ENCODE peak calls at places on chromosomes 13 and 19, in nine cellular contexts. T is pancreas, U is thoracic aorta, Q is Caco-2, B is ascending aorta, F is cardiac fibroblast, J is mucosa of descending colon, I is heart left ventricle, M is bronchial epithelial cell. N is an unnamed sample.

GRCh38 chr19:49844138-49844740 is 6.7 kb upstream of the PTOV1 start:
- DNase-seq in U (no peak), B (no peak), Q (no peak), M (no peak), I (no peak), F (no peak), J (no peak), T (no peak), N (no peak)

GRCh38 chr19:2056810-2057192 is 5.8 kb upstream of the MKNK2 start:
- DNase-seq in Q (no peak), J (no peak), T (no peak), M (no peak), F (no peak), B (no peak), I (no peak), U (no peak), N (no peak)

GRCh38 chr19:28397311-28397710 is 815.6 kb downstream of the UQCRFS1 start:
- DNase-seq in Q (no peak), I (no peak), T (no peak), U (no peak), J (no peak), B (no peak), M (no peak), F (no peak), N (no peak)

GRCh38 chr13:110925023-110925608 is 10.2 kb upstream of the ANKRD10 start:
- DNase-seq in B (no peak), U (no peak), Q (no peak), F (peak), T (no peak), M (no peak), I (no peak), J (no peak), N (peak)

GRCh38 chr13:28268800-28269223 is 130.5 kb downstream of the PAN3 start:
- DNase-seq in Q (no peak), T (no peak), J (no peak), I (no peak), U (no peak), M (no peak), B (no peak), F (no peak), N (no peak)

GRCh38 chr19:1728816-1729567 is 24.3 kb upstream of the ONECUT3 start:
- DNase-seq in Q (no peak), J (no peak), U (no peak), I (no peak), F (no peak), B (no peak), M (no peak), T (no peak), N (no peak)

GRCh38 chr19:3434630-3435553 is 45.4 kb downstream of the SMIM24 start:
- DNase-seq in Q (peak), T (peak), M (peak), F (peak), J (peak), B (peak), U (peak), I (peak), N (peak)

GRCh38 chr19:36136975-36137686 is 2.7 kb upstream of the CAPNS1 start:
- DNase-seq in B (peak), T (no peak), M (peak), Q (no peak), F (peak), J (peak), I (peak), U (peak), N (peak)

GRCh38 chr13:46119883-46120614 is 15.2 kb upstream of the CPB2 start:
- DNase-seq in T (no peak), I (no peak), U (no peak), F (peak), B (no peak), J (no peak), Q (no peak), M (peak), N (peak)

GRCh38 chr13:106649495-106649894 is 81.6 kb upstream of the ARGLU1 start:
- DNase-seq in U (no peak), B (no peak), T (no peak), I (peak), Q (no peak), M (peak), F (peak), J (peak), N (no peak)

GRCh38 chr13:92074658-92075057 is 676.2 kb downstream of the GPC5 start:
- DNase-seq in B (no peak), J (peak), T (no peak), F (peak), Q (no peak), I (no peak), U (no peak), M (peak), N (no peak)

GRCh38 chr13:46607768-46608553 is 55.0 kb downstream of the LRCH1 start:
- DNase-seq in J (no peak), T (no peak), F (no peak), M (no peak), Q (peak), U (no peak), I (no peak), B (no peak), N (no peak)

GRCh38 chr13:72970956-72971355 is 87.8 kb upstream of the KLF5 start:
- DNase-seq in J (no peak), U (no peak), B (no peak), M (no peak), I (no peak), Q (no peak), F (peak), T (no peak), N (peak)

GRCh38 chr19:56295531-56296455 is 18.8 kb downstream of the ZSCAN5A start:
- DNase-seq in M (peak), T (no peak), U (no peak), Q (no peak), B (no peak), F (no peak), J (no peak), I (no peak), N (no peak)

GRCh38 chr13:36157475-36157874 is 26.3 kb upstream of the DCLK1 start:
- DNase-seq in F (no peak), Q (no peak), U (no peak), B (no peak), J (no peak), T (no peak), M (no peak), I (no peak), N (peak)

GRCh38 chr19:4547303-4548237 is 7.7 kb upstream of the LRG1 start:
- DNase-seq in F (peak), J (no peak), I (no peak), M (no peak), U (no peak), T (peak), Q (peak), B (no peak), N (no peak)

GRCh38 chr13:70708744-70709143 is 600.5 kb upstream of the KLHL1 start:
- DNase-seq in T (no peak), Q (no peak), F (no peak), U (no peak), I (no peak), B (no peak), J (no peak), M (no peak), N (no peak)

GRCh38 chr13:106630162-106630561 is 62.2 kb upstream of the ARGLU1 start:
- DNase-seq in F (no peak), B (no peak), Q (no peak), J (no peak), U (no peak), I (no peak), M (no peak), T (no peak), N (no peak)

GRCh38 chr19:29259153-29259552 is 46.2 kb upstream of the UQCRFS1 start:
- DNase-seq in U (no peak), Q (peak), T (no peak), B (no peak), J (no peak), I (no peak), F (peak), M (no peak), N (peak)

GRCh38 chr13:76812206-76812882 is 73.9 kb downstream of the KCTD12 start:
- DNase-seq in U (no peak), T (no peak), J (no peak), B (peak), F (no peak), Q (no peak), M (no peak), I (peak), N (peak)

GRCh38 chr19:40567750-40568494 is 8.8 kb upstream of the SHKBP1 start:
- DNase-seq in J (no peak), T (no peak), Q (no peak), F (no peak), U (no peak), M (no peak), B (no peak), I (no peak), N (no peak)

GRCh38 chr19:16398530-16399241 is 73.1 kb downstream of the EPS15L1 start:
- DNase-seq in M (no peak), B (peak), J (no peak), T (no peak), I (no peak), U (no peak), F (peak), Q (no peak), N (no peak)

GRCh38 chr13:112930192-112930591 is 38.8 kb upstream of the MCF2L start:
- DNase-seq in Q (no peak), F (no peak), M (no peak), J (no peak), U (no peak), T (no peak), I (no peak), B (no peak), N (no peak)

GRCh38 chr13:59445812-59446211 is 717.9 kb downstream of the DIAPH3 start:
- DNase-seq in J (no peak), T (no peak), M (no peak), I (no peak), U (no peak), B (no peak), Q (no peak), F (no peak), N (no peak)

GRCh38 chr19:11693505-11694499 is 44.9 kb downstream of the ZNF823 start:
- DNase-seq in Q (peak), T (no peak), I (no peak), M (peak), J (peak), F (peak), U (no peak), B (no peak), N (peak)

GRCh38 chr19:39078436-39079200 is 5.5 kb upstream of the ACP7 start:
- DNase-seq in I (no peak), M (peak), Q (no peak), J (no peak), F (peak), B (no peak), T (no peak), U (no peak), N (peak)

DNA sequence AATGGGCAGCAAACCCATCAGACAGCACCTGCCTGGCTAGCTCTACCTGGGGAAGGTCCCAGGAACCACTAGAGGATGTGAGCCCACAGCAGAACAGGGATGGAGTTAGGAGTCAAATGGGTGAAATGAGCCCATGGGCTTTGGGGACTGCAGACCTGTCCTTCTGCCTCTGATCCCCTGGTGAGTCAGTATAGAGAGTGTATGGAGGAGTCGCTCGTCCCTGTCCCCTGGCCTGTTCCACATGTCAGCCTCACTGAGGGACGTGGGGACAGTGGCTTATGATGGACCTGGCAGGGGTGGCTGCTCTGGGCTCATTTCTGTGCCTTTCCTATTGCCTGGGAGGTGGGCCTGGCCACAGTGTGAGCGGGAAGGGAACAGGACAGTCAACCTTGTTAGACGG is 4.0 kb downstream of the CEACAM1 start:
- DNase-seq in T (no peak), J (no peak), M (no peak), I (no peak), B (peak), Q (no peak), F (no peak), U (no peak), N (no peak)
- H3K4me3 ChIP-seq in T (no peak), J (no peak), M (no peak), I (no peak), B (no peak), Q (no peak), F (no peak), U (no peak), N (no peak)

GRCh38 chr19:58040751-58041525 is 7.1 kb downstream of the ZSCAN1 start:
- DNase-seq in F (no peak), B (no peak), M (no peak), J (no peak), U (no peak), T (no peak), I (no peak), Q (no peak), N (no peak)
- TF ChIP-seq CTCF in F (no peak), B (no peak), M (no peak), J (no peak), U (no peak), T (no peak), I (no peak), Q (no peak), N (no peak)

DNA sequence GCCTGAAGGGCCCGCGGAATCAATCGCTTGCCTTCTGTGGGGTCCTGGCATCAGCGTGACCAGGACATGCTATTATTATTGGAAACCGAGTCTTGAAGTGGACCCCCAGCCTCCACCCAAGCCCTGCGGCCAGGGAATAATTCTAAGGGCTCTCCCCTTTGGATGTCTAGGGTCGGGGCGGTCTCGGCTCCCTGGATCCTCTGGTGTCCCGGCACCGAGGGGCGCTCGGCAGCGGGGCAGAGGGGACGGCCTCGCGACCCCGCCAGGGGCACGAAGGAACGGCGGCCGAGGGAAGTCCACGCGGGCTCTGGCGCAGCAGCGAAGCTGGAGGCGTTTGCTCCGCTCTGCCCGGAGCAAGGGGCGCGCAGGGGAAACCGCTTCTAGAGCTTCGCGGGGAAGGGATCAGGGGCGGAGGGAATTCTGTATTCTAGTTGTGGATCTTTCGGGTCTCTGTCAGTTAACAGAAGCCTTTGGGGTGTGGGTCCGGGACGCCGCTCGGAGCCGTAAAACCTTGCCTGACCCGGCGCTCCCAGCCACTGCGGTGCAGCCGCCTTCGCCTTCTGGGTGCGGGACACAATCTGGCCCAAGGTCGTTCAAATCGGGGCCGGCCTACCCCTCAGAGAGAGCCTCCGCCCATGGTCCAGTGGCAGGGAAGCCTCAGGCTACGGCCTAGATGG is 118.2 kb downstream of the KCNRG start:
- DNase-seq in B (no peak), U (no peak), M (no peak), Q (no peak), F (no peak), J (no peak), T (no peak), I (no peak), N (no peak)
- H3K4me3 ChIP-seq in B (no peak), U (no peak), M (no peak), Q (no peak), F (no peak), J (no peak), T (no peak), I (no peak), N (no peak)

GRCh38 chr13:21033866-21034601 is 27.4 kb downstream of the LATS2 start:
- DNase-seq in J (no peak), Q (no peak), I (no peak), U (no peak), T (no peak), F (peak), M (no peak), B (peak), N (peak)

GRCh38 chr13:21033224-21033855 is 28.0 kb downstream of the LATS2 start:
- DNase-seq in J (no peak), B (peak), U (no peak), F (peak), I (peak), M (no peak), T (no peak), Q (no peak), N (peak)

GRCh38 chr13:21037656-21038055 is 23.7 kb downstream of the LATS2 start:
- DNase-seq in T (no peak), F (no peak), U (no peak), B (no peak), J (no peak), Q (no peak), I (no peak), M (no peak), N (no peak)

GRCh38 chr13:21032656-21033055 is 28.7 kb downstream of the LATS2 start:
- DNase-seq in F (no peak), J (no peak), Q (no peak), I (peak), U (no peak), M (no peak), T (no peak), B (no peak), N (no peak)

GRCh38 chr13:21034602-21035190 is 26.7 kb downstream of the LATS2 start:
- DNase-seq in I (no peak), F (peak), B (no peak), M (no peak), T (no peak), U (no peak), Q (no peak), J (no peak), N (peak)
- TF ChIP-seq CTCF in I (peak), F (peak), B (no peak), M (no peak), T (no peak), U (no peak), Q (no peak), J (no peak), N (peak)

GRCh38 chr19:6516659-6517291 is 14.1 kb upstream of the TNFSF9 start:
- DNase-seq in J (peak), B (peak), T (peak), Q (peak), U (peak), M (peak), I (peak), F (peak), N (peak)
- H3K4me3 ChIP-seq in J (peak), B (peak), T (peak), Q (peak), U (peak), M (peak), I (peak), F (peak), N (peak)

GRCh38 chr19:50926144-50926543 is 14.9 kb upstream of the KLK4 start:
- DNase-seq in T (no peak), M (no peak), Q (no peak), B (no peak), I (no peak), J (no peak), U (no peak), F (no peak), N (no peak)
- TF ChIP-seq CTCF in T (no peak), M (no peak), Q (no peak), B (no peak), I (no peak), J (no peak), U (no peak), F (no peak), N (no peak)